ENCODE peak calls at places on chromosomes 3 and 15, in nine cellular contexts. P is A673; X is Calu3; H is thyroid gland; S is A549; A is GM13977; Y is foreskin fibroblast; E is psoas muscle; I is CD4-positive, alpha-beta T cell. U is an unnamed sample.

GRCh38 chr3:14899993-14900618 is 47.3 kb upstream of the NR2C2 start:
- DNase-seq in P (no peak), X (peak; percentile 20), H (no peak), S (no peak), A (no peak), Y (no peak), E (no peak), I (no peak), U (no peak)

GRCh38 chr15:87764461-87765236 is 491.9 kb downstream of the NTRK3 start:
- DNase-seq in P (peak; percentile 46), X (no peak), H (no peak), S (peak; percentile 17), A (no peak), Y (peak; percentile 49), E (no peak), I (no peak), U (no peak)

GRCh38 chr3:25856902-25857518 is 67.1 kb downstream of the OXSM start:
- DNase-seq in P (peak; percentile 66), X (peak; percentile 3), H (no peak), S (peak; percentile 48), A (peak; percentile 72), Y (peak; percentile 69), E (no peak), I (no peak), U (no peak)

GRCh38 chr3:25033407-25034029 is 394.5 kb upstream of the RARB start:
- DNase-seq in P (peak; percentile 67), X (peak; percentile 66), H (peak; percentile 52), S (peak; percentile 74), A (peak; percentile 30), Y (no peak), E (peak; percentile 15), I (no peak), U (peak; percentile 62)

GRCh38 chr3:127254730-127255129 is 33.1 kb downstream of the PRR20G start:
- DNase-seq in P (peak; percentile 32), X (peak; percentile 57), H (no peak), S (peak; percentile 25), A (peak; percentile 44), Y (no peak), E (no peak), I (no peak), U (no peak)

GRCh38 chr15:65146438-65146837 is 12.8 kb upstream of the PDCD7 start:
- DNase-seq in P (no peak), X (no peak), H (no peak), S (no peak), A (no peak), Y (no peak), E (no peak), I (no peak), U (no peak)

GRCh38 chr3:129567176-129567705 is 24.3 kb downstream of the H1-8 start:
- DNase-seq in P (no peak), X (no peak), H (no peak), S (no peak), A (no peak), Y (peak; percentile 74), E (no peak), I (no peak), U (no peak)

GRCh38 chr3:197327701-197328100 is 29.3 kb upstream of the DLG1 start:
- DNase-seq in P (no peak), X (no peak), H (no peak), S (no peak), A (no peak), Y (peak; percentile 78), E (no peak), I (no peak), U (no peak)

GRCh38 chr3:49422379-49423248 is at the start of gene AMT:
- DNase-seq in P (no peak), X (peak; percentile 46), H (peak; percentile 69), S (no peak), A (no peak), Y (no peak), E (no peak), I (no peak), U (peak; percentile 59)

GRCh38 chr3:122689587-122689986 is 8.9 kb downstream of the PARP14 start:
- DNase-seq in P (no peak), X (no peak), H (no peak), S (peak; percentile 28), A (no peak), Y (peak; percentile 44), E (no peak), I (no peak), U (no peak)

GRCh38 chr3:134348524-134348923 is 25.7 kb downstream of the AMOTL2 start:
- DNase-seq in P (no peak), X (peak; percentile 70), H (peak; percentile 78), S (no peak), A (no peak), Y (peak; percentile 85), E (peak; percentile 74), I (no peak), U (no peak)

GRCh38 chr15:40893019-40893723 is 1.1 kb upstream of the VPS18 start:
- DNase-seq in P (no peak), X (no peak), H (no peak), S (no peak), A (no peak), Y (no peak), E (no peak), I (no peak), U (no peak)

GRCh38 chr3:177195242-177195940 is 1.9 kb downstream of the TBL1XR1 start:
- DNase-seq in P (peak; percentile 70), X (peak; percentile 64), H (peak; percentile 79), S (no peak), A (no peak), Y (no peak), E (no peak), I (no peak), U (no peak)

GRCh38 chr3:65538101-65538500 is 500.6 kb downstream of the MAGI1 start:
- DNase-seq in P (no peak), X (no peak), H (no peak), S (no peak), A (no peak), Y (no peak), E (no peak), I (no peak), U (no peak)

GRCh38 chr15:31280037-31280830 is 46.4 kb upstream of the KLF13 start:
- DNase-seq in P (peak; percentile 11), X (no peak), H (peak; percentile 80), S (no peak), A (no peak), Y (no peak), E (no peak), I (no peak), U (no peak)

GRCh38 chr3:115040673-115041286 is 106.3 kb downstream of the ZBTB20 start:
- DNase-seq in P (peak; percentile 62), X (peak; percentile 42), H (peak; percentile 39), S (peak; percentile 33), A (peak; percentile 30), Y (peak; percentile 75), E (no peak), I (peak; percentile 5), U (peak; percentile 31)

GRCh38 chr3:32959370-32959769 is 7.9 kb downstream of the CCR4 start:
- DNase-seq in P (no peak), X (no peak), H (no peak), S (no peak), A (no peak), Y (no peak), E (no peak), I (no peak), U (no peak)

GRCh38 chr3:138032567-138032966 is 22.6 kb downstream of the CLDN18 start:
- DNase-seq in P (no peak), X (no peak), H (no peak), S (no peak), A (no peak), Y (no peak), E (no peak), I (no peak), U (no peak)

GRCh38 chr3:98185180-98185579 is 18.7 kb downstream of the OR5H15 start:
- DNase-seq in P (no peak), X (no peak), H (no peak), S (peak; percentile 2), A (no peak), Y (no peak), E (no peak), I (no peak), U (no peak)

DNA sequence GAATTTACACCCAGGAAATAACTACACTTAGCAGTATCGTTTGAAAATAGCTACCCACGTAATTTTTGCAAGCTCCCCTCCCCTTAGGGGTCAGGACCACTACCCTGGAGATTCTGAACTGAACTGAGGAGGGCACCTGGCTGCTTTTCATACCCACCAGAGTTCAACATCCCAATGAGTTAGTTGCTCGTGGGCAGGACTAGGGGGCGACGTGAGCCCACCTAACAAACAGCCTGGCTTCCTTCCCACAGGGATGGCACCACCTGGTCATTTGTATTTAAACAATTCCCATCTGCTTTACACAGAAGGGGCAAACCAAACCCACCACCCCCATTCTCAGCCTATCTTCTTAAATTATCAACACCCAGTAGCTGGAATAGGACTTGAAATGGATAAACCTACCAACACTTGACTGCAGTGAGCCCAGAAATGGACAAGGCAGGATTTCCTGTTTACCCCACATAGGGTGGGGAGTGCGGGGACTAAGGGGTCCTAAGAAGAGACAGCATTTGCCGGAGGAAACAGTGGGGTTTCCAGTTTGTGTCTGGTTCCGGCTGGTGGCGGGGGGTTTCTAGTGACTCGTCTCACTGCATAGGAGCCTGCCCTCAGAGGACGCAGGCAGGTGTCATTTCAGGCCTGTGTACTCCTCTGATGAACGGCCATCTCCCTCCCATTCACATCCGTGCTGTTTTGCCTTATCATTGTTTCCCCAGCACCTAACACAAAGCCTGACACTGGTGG is 11.6 kb upstream of the VGLL4 start:
- DNase-seq in P (peak; percentile 50), X (peak; percentile 15), H (no peak), S (peak; percentile 35), A (no peak), Y (peak; percentile 43), E (no peak), I (no peak), U (no peak)
- TF ChIP-seq CTCF in P (peak; percentile 66), X (peak; percentile 22), H (peak; percentile 15), S (peak; percentile 24), A (peak; percentile 62), Y (peak; percentile 22), E (no peak), I (no peak), U (no peak)

DNA sequence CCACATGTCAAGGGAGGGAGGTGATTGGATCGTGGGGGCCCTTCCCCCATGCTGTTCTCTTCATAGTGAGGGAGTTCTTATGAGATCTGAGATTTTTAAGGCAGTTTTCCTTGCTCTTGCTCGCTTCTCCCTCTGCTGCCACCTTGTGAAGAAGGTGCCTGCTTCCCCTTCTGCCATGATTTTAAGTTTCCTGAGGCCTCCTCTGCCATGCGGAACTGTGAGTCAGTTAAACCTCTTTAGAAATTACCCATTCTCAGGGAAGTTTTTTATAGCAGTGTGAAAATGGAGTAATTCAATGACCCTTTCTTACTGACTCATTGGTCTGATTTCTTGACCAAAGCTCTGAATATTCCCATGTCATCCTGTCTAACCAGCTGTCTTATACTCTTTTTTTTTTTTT is 484.4 kb upstream of the TPRG1 start:
- DNase-seq in P (peak; percentile 14), X (no peak), H (peak; percentile 29), S (peak; percentile 20), A (no peak), Y (peak; percentile 76), E (no peak), I (no peak), U (peak; percentile 10)
- TF ChIP-seq CTCF in P (peak; percentile 25), X (no peak), H (peak; percentile 11), S (no peak), A (no peak), Y (peak; percentile 33), E (peak; percentile 25), I (no peak), U (no peak)

GRCh38 chr3:12830785-12831581 is 10.4 kb downstream of the RPL32 start:
- DNase-seq in P (no peak), X (no peak), H (no peak), S (no peak), A (no peak), Y (peak; percentile 43), E (no peak), I (no peak), U (no peak)
- TF ChIP-seq CTCF in P (peak; percentile 28), X (peak; percentile 26), H (no peak), S (no peak), A (peak; percentile 13), Y (peak; percentile 4), E (peak; percentile 11), I (no peak), U (peak; percentile 51)

GRCh38 chr15:26640601-26641000 is 132.3 kb downstream of the GABRB3 start:
- DNase-seq in P (no peak), X (no peak), H (no peak), S (no peak), A (no peak), Y (no peak), E (no peak), I (no peak), U (no peak)
- TF ChIP-seq CTCF in P (no peak), X (no peak), H (no peak), S (no peak), A (no peak), Y (no peak), E (no peak), I (no peak), U (no peak)